ENCODE peak calls at places on chromosomes 2 and 18, in six cellular contexts. R is tibial nerve, Q is Panc1, C is heart left ventricle, X is colonic mucosa, U is tibial artery. D is an unnamed sample. For H3K9me3, the result is how much of the 10 kb centered on the place peaks cover.

GRCh38 chr2:29115797-29116781 is 874 bp downstream of the CLIP4 start:
- DNase-seq in R (peak), C (peak), X (peak), Q (peak), U (peak), D (peak)

GRCh38 chr18:57784816-57785144 is 18.3 kb downstream of the ATP8B1 start:
- DNase-seq in Q (no peak), X (no peak), R (no peak), U (no peak), C (no peak), D (no peak)

GRCh38 chr2:157229572-157229971 is 27.9 kb upstream of the GALNT5 start:
- DNase-seq in Q (no peak), C (no peak), U (no peak), R (no peak), X (no peak), D (no peak)

GRCh38 chr2:15155959-15156574 is 405.1 kb downstream of the NBAS start:
- DNase-seq in C (no peak), R (no peak), Q (no peak), U (no peak), X (no peak), D (no peak)

GRCh38 chr2:172339431-172340010 is 87.9 kb upstream of the ITGA6 start:
- DNase-seq in X (peak), R (no peak), Q (no peak), C (no peak), U (no peak), D (no peak)

GRCh38 chr2:232362174-232362913 is 16.2 kb upstream of the ALPP start:
- DNase-seq in X (no peak), Q (no peak), C (no peak), R (no peak), U (peak), D (no peak)

GRCh38 chr2:18648161-18648560 is 58.8 kb upstream of the NT5C1B start:
- DNase-seq in R (no peak), X (no peak), U (no peak), C (no peak), Q (no peak), D (no peak)

GRCh38 chr2:133431289-133431688 is 137.0 kb downstream of the NCKAP5 start:
- DNase-seq in C (no peak), R (no peak), X (no peak), U (no peak), Q (no peak), D (no peak)

GRCh38 chr2:107412981-107413380 is 413.7 kb upstream of the RGPD4 start:
- DNase-seq in R (no peak), Q (no peak), X (no peak), U (no peak), C (no peak), D (no peak)

GRCh38 chr2:234203135-234203984 is 152.9 kb downstream of the SPP2 start:
- DNase-seq in U (no peak), C (no peak), R (peak), X (no peak), Q (peak), D (no peak)

GRCh38 chr2:94999431-94999883 is 26.1 kb upstream of the MAL start:
- DNase-seq in C (no peak), X (no peak), Q (no peak), R (no peak), U (peak), D (no peak)

GRCh38 chr2:65845442-65846182 is 413.2 kb upstream of the SPRED2 start:
- DNase-seq in X (no peak), U (no peak), R (no peak), C (no peak), Q (no peak), D (no peak)

GRCh38 chr2:202450785-202451184 is 74.7 kb downstream of the BMPR2 start:
- DNase-seq in U (no peak), R (no peak), X (no peak), C (no peak), Q (no peak), D (no peak)

GRCh38 chr18:74256190-74256589 is 35.6 kb downstream of the CYB5A start:
- DNase-seq in U (no peak), X (no peak), Q (no peak), C (peak), R (no peak), D (no peak)

GRCh38 chr18:50629148-50629631 is 69.3 kb downstream of the MAPK4 start:
- DNase-seq in C (no peak), R (no peak), U (peak), Q (no peak), X (no peak), D (no peak)

DNA sequence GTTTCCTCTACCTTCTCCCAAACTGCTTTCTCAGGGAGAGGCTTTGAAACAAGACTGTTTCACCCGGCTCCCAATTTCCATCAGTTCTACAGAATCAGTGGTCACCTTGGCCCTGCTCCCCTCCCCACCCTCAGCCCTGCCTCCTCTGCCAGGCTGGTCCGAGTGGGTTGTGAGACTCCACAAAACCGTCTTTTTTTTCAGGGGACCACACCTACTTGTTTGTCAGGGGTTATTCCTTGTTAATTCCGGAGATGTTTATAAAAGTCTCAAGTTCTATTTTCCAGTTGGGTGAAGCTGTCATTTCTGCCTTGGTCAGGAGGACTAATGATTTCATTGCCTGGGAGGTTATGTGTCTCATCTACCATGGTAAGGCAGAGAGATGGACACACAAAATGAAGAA is 46.1 kb downstream of the COPS8 start:
- DNase-seq in X (no peak), C (no peak), U (no peak), Q (no peak), R (no peak), D (no peak)
- H3K9me3 ChIP-seq in X (under half), C (under half), U (under half), Q (under half), R (under half), D (under half)

GRCh38 chr2:23844905-23845304 is 82.0 kb downstream of the ATAD2B start:
- DNase-seq in Q (no peak), U (no peak), R (no peak), C (no peak), X (no peak), D (no peak)

GRCh38 chr2:23839919-23840318 is 87.0 kb downstream of the ATAD2B start:
- DNase-seq in Q (no peak), U (no peak), R (no peak), X (no peak), C (no peak), D (no peak)

GRCh38 chr2:23838970-23839369 is 88.0 kb downstream of the ATAD2B start:
- DNase-seq in U (no peak), X (no peak), C (no peak), Q (no peak), R (no peak), D (no peak)

DNA sequence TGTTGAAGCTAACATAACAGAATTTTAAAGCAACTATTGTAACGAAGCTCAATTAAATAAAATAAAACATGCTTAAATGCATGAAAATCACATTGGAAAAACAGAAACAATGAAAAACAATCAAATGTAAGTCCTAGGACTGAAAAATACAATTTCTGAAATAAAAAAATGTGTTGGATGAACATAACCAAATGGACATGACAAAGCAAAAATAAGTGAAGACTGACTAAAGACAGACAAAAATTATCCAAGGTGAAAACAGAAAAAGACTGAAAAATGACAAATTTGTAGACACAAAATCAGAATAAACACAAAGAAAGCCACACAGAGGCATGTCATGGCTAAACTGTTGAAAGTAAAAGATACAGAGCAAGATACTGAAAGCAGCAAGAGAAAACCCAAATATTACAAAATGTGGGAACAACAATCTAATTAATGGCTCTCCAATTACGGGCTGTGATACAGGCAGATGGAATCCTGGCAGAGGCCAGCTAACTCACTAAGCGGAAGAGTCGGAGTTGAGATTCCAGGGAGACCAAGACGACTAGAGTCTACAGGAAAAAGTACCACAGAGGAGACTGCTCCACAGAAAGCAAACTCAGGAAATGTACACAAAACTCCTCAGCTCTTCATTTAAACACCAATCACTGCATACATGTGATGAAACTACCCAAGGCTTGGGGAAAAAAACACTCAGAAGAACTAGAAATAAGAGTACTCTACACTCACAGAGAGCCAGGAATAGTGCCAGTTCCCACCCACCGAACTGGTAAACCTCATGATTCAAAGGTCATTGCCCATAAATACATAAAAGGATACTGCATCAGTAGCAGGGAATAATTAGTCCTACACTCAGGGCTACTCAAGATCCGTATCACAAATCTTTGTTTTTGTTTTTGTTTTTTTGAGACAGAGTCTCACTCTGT is 83.6 kb downstream of the ATAD2B start:
- DNase-seq in X (peak), R (no peak), C (no peak), Q (no peak), U (no peak), D (no peak)
- H3K9me3 ChIP-seq in X (under half), R (under half), C (under half), Q (under half), U (under half), D (under half)

DNA sequence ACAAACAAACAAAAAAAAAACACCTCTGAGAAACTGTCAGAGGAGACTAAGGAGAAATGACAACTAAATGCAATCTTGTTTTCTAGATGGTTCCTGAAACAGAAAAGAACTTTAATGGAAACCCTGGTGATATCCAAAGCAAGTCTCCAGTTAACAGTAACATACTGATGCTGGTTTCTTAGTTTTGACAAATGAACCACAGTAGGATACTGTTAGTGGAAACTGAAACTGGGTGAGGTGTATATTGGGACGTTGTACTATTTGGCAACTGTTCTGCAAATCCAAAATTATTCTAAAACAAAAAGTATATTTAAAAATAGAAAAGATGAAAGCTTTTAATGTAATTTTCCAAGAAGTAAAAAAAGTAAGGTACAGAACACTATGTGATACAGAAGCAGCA is 11.4 kb downstream of the SESTD1 start:
- DNase-seq in U (no peak), Q (no peak), X (no peak), C (no peak), R (no peak), D (no peak)
- H3K9me3 ChIP-seq in U (under half), Q (under half), X (under half), C (under half), R (under half), D (under half)

GRCh38 chr2:6845312-6845711 is 20.4 kb downstream of the CMPK2 start:
- DNase-seq in C (no peak), X (no peak), R (no peak), U (no peak), Q (no peak), D (no peak)
- H3K9me3 ChIP-seq in C (under half), X (under half), R (half or more), U (half or more), Q (under half), D (under half)

DNA sequence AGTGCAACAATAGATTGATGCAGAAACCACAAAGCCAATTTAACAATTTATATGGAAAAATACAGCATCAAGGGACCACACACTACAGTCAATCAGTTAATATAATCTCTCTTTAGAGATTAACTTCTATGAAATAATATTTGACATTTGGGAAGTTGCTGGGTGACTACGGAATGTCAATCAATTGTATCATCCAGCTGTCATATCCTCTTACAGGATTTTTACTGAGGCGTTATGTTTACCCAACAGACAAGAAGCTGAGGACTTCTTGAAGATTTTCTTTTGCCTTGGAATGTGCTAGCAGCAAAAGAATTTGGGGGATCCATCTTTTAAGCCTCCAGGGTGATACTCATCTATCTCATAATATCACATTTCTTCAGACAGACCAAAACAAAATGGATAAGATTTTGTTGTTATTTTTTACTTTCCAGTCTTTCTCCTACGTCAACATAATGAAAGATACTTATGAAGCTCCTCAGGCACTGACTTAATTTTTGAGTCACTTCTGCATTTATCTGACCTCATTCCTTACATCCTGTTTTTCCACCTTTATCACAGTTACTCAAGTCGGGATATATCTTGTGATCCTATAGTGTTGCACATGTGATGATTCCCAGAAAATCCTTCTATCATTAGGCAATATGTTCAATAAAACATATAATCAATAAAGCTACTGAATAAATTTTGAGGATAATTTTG is 227.2 kb upstream of the SPHKAP start:
- DNase-seq in U (no peak), C (no peak), Q (no peak), X (no peak), R (no peak), D (no peak)
- H3K9me3 ChIP-seq in U (under half), C (under half), Q (under half), X (under half), R (under half), D (under half)